ENCODE peak calls at places on chromosomes 4 and X, in eight cellular contexts. K, G, X, Q, W, Z, C and P are unnamed samples.

GRCh38 chrX:10832103-10832502 is 211.7 kb upstream of the MID1 start:
- DNase-seq in K (no peak), G (no peak), X (no peak), Q (no peak), W (no peak), Z (no peak), C (no peak), P (no peak)

GRCh38 chr4:128942547-128942946 is 133.0 kb downstream of the JADE1 start:
- DNase-seq in K (no peak), G (no peak), X (peak), Q (no peak), W (no peak), Z (no peak), C (no peak), P (no peak)

GRCh38 chrX:134206221-134206620 is 30.8 kb upstream of the CCDC160 start:
- DNase-seq in K (no peak), G (no peak), X (no peak), Q (no peak), W (no peak), Z (no peak), C (no peak), P (no peak)

GRCh38 chr4:3867403-3868100 is 101.4 kb downstream of the ADRA2C start:
- DNase-seq in K (no peak), G (no peak), X (no peak), Q (no peak), W (no peak), Z (no peak), C (no peak), P (no peak)

GRCh38 chrX:7316280-7316679 is 168.3 kb upstream of the PUDP start:
- DNase-seq in K (no peak), G (no peak), X (no peak), Q (no peak), W (no peak), Z (peak), C (no peak), P (no peak)

GRCh38 chr4:148814030-148814429 is 371.8 kb upstream of the NR3C2 start:
- DNase-seq in K (no peak), G (no peak), X (no peak), Q (peak), W (no peak), Z (peak), C (no peak), P (no peak)

GRCh38 chrX:134246282-134246681 is 9.3 kb downstream of the CCDC160 start:
- DNase-seq in K (no peak), G (no peak), X (peak), Q (no peak), W (no peak), Z (no peak), C (no peak), P (no peak)

GRCh38 chrX:140492360-140492994 is 12.4 kb downstream of the SOX3 start:
- DNase-seq in K (no peak), G (no peak), X (no peak), Q (no peak), W (no peak), Z (no peak), C (no peak), P (no peak)

GRCh38 chrX:109714340-109714958 is 18.6 kb downstream of the ACSL4 start:
- DNase-seq in K (peak), G (no peak), X (peak), Q (no peak), W (no peak), Z (peak), C (no peak), P (no peak)

GRCh38 chr4:98387345-98388017 is 126.3 kb downstream of the RAP1GDS1 start:
- DNase-seq in K (no peak), G (no peak), X (no peak), Q (no peak), W (no peak), Z (no peak), C (no peak), P (no peak)

GRCh38 chr4:87844476-87844875 is 11.7 kb downstream of the MEPE start:
- DNase-seq in K (no peak), G (no peak), X (peak), Q (no peak), W (no peak), Z (peak), C (no peak), P (no peak)

GRCh38 chr4:147101678-147102077 is 156.0 kb upstream of the TTC29 start:
- DNase-seq in K (peak), G (no peak), X (no peak), Q (no peak), W (no peak), Z (no peak), C (no peak), P (no peak)

GRCh38 chrX:103343105-103343504 is 13.1 kb downstream of the TCEAL7 start:
- DNase-seq in K (peak), G (no peak), X (peak), Q (peak), W (no peak), Z (peak), C (no peak), P (no peak)

GRCh38 chr4:4801013-4801412 is 58.5 kb upstream of the MSX1 start:
- DNase-seq in K (peak), G (no peak), X (peak), Q (no peak), W (no peak), Z (no peak), C (no peak), P (no peak)

GRCh38 chr4:95304898-95305297 is 243.9 kb downstream of the UNC5C start:
- DNase-seq in K (peak), G (peak), X (peak), Q (peak), W (no peak), Z (peak), C (no peak), P (no peak)

GRCh38 chrX:15947648-15948317 is 93.2 kb upstream of the AP1S2 start:
- DNase-seq in K (peak), G (no peak), X (peak), Q (peak), W (no peak), Z (peak), C (no peak), P (no peak)

GRCh38 chr4:75924309-75924708 is 16.5 kb downstream of the NAAA start:
- DNase-seq in K (no peak), G (no peak), X (no peak), Q (no peak), W (no peak), Z (no peak), C (no peak), P (no peak)

GRCh38 chr4:8404791-8405515 is 35.6 kb downstream of the ACOX3 start:
- DNase-seq in K (no peak), G (peak), X (no peak), Q (no peak), W (no peak), Z (no peak), C (no peak), P (no peak)

GRCh38 chrX:38675856-38676255 is 114.5 kb downstream of the TSPAN7 start:
- DNase-seq in K (no peak), G (no peak), X (no peak), Q (no peak), W (no peak), Z (no peak), C (no peak), P (no peak)

GRCh38 chr4:104879854-104880253 is 266.8 kb upstream of the TET2 start:
- DNase-seq in K (no peak), G (no peak), X (no peak), Q (no peak), W (no peak), Z (peak), C (no peak), P (no peak)

GRCh38 chrX:80576815-80577533 is 156.7 kb downstream of the TENT5D start:
- DNase-seq in K (no peak), G (no peak), X (no peak), Q (peak), W (no peak), Z (no peak), C (no peak), P (no peak)

GRCh38 chr4:2046031-2046961 is 12.8 kb upstream of the NAT8L start:
- DNase-seq in K (no peak), G (no peak), X (no peak), Q (no peak), W (no peak), Z (no peak), C (no peak), P (peak)

GRCh38 chrX:63350551-63350950 is 581 bp downstream of the SPIN4 start:
- DNase-seq in K (no peak), G (peak), X (no peak), Q (peak), W (peak), Z (peak), C (no peak), P (no peak)

GRCh38 chrX:1205681-1206611 is 6.5 kb downstream of the CRLF2 start:
- DNase-seq in K (peak), G (no peak), X (peak), Q (peak), W (no peak), Z (peak), C (no peak), P (no peak)

GRCh38 chr4:7397206-7398103 is 37.3 kb downstream of the PSAPL1 start:
- DNase-seq in K (peak), G (no peak), X (no peak), Q (no peak), W (peak), Z (peak), C (no peak), P (peak)

GRCh38 chrX:54824722-54825121 is 17.2 kb downstream of the MAGED2 start:
- DNase-seq in K (no peak), G (no peak), X (no peak), Q (no peak), W (no peak), Z (no peak), C (no peak), P (no peak)

GRCh38 chr4:82128355-82128754 is 245.4 kb downstream of the HNRNPD start:
- DNase-seq in K (no peak), G (no peak), X (no peak), Q (no peak), W (no peak), Z (no peak), C (no peak), P (no peak)

GRCh38 chr4:42313872-42314271 is 83.4 kb upstream of the SHISA3 start:
- DNase-seq in K (no peak), G (no peak), X (no peak), Q (no peak), W (no peak), Z (no peak), C (no peak), P (no peak)

GRCh38 chr4:37935026-37935425 is 25.2 kb upstream of the PTTG2 start:
- DNase-seq in K (no peak), G (no peak), X (no peak), Q (no peak), W (no peak), Z (no peak), C (no peak), P (no peak)

GRCh38 chr4:182179751-182180150 is 63.5 kb upstream of the TENM3 start:
- DNase-seq in K (no peak), G (no peak), X (peak), Q (no peak), W (no peak), Z (no peak), C (no peak), P (no peak)

GRCh38 chrX:129000797-129001196 is 522.5 kb downstream of the SMARCA1 start:
- DNase-seq in K (no peak), G (no peak), X (no peak), Q (no peak), W (no peak), Z (no peak), C (no peak), P (no peak)

GRCh38 chrX:123682182-123682581 is 50.7 kb downstream of the THOC2 start:
- DNase-seq in K (no peak), G (no peak), X (no peak), Q (no peak), W (no peak), Z (no peak), C (no peak), P (no peak)

GRCh38 chrX:12701625-12702024 is 89.6 kb upstream of the PRPS2 start:
- DNase-seq in K (peak), G (peak), X (peak), Q (peak), W (peak), Z (peak), C (peak), P (no peak)

GRCh38 chrX:12704706-12705105 is 86.5 kb upstream of the PRPS2 start:
- DNase-seq in K (no peak), G (no peak), X (no peak), Q (no peak), W (no peak), Z (no peak), C (no peak), P (no peak)

GRCh38 chrX:12700745-12701144 is 90.5 kb upstream of the PRPS2 start:
- DNase-seq in K (no peak), G (no peak), X (no peak), Q (no peak), W (no peak), Z (no peak), C (no peak), P (no peak)

DNA sequence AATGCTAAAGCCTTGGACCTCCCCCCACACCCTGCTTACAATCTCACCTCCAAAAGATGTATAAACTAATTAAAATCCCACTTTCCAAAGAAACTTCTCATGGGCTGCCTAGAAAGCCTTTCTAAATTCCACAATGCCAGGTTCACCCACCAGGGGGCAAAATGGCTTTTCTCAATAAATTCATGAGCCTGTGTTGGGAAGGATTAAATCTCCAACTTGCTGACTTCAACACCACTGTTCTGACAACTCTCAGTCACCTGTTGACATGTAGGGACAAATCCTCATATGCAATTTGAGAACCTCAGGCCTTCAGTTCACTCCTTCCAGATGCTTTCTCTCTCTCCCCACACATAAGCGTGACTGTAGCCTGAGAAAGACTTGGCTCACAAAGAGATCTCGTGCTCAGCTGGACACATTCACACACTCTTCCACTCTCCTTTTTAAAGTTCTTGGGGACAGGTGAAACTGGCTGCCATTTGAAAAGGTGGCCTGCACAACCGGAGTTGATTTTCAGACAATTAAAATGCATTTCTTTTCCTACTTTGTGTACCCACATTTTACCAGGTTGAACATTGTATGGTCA is 88.6 kb upstream of the PRPS2 start:
- DNase-seq in K (no peak), G (no peak), X (peak), Q (peak), W (no peak), Z (peak), C (no peak), P (no peak)
- TF ChIP-seq CTCF in K (peak), G (no peak), X (peak), Q (peak), W (no peak), Z (peak), C (peak), P (peak)

GRCh38 chr4:164945146-164945545 is 32.3 kb downstream of the TRIM61 start:
- DNase-seq in K (no peak), G (no peak), X (no peak), Q (no peak), W (no peak), Z (no peak), C (no peak), P (no peak)

GRCh38 chr4:164948943-164949342 is 28.5 kb downstream of the TRIM61 start:
- DNase-seq in K (no peak), G (no peak), X (no peak), Q (no peak), W (no peak), Z (no peak), C (no peak), P (no peak)

GRCh38 chr4:164952551-164952950 is 24.9 kb downstream of the TRIM61 start:
- DNase-seq in K (no peak), G (no peak), X (no peak), Q (no peak), W (no peak), Z (no peak), C (no peak), P (no peak)

GRCh38 chr4:164946810-164947209 is 30.6 kb downstream of the TRIM61 start:
- DNase-seq in K (no peak), G (no peak), X (no peak), Q (no peak), W (no peak), Z (no peak), C (no peak), P (no peak)

GRCh38 chr4:164949448-164950118 is 27.9 kb downstream of the TRIM61 start:
- DNase-seq in K (no peak), G (no peak), X (no peak), Q (no peak), W (no peak), Z (no peak), C (no peak), P (no peak)
- TF ChIP-seq CTCF in K (no peak), G (no peak), X (peak), Q (no peak), W (no peak), Z (peak), C (no peak), P (peak)

GRCh38 chr4:20359692-20360091 is 108.0 kb downstream of the SLIT2 start:
- DNase-seq in K (no peak), G (no peak), X (no peak), Q (no peak), W (no peak), Z (no peak), C (no peak), P (no peak)

GRCh38 chr4:20364969-20365368 is 113.3 kb downstream of the SLIT2 start:
- DNase-seq in K (no peak), G (no peak), X (no peak), Q (no peak), W (no peak), Z (no peak), C (no peak), P (no peak)

GRCh38 chr4:20358110-20358509 is 106.4 kb downstream of the SLIT2 start:
- DNase-seq in K (no peak), G (no peak), X (no peak), Q (no peak), W (no peak), Z (peak), C (no peak), P (no peak)

GRCh38 chr4:20367446-20367845 is 115.7 kb downstream of the SLIT2 start:
- DNase-seq in K (no peak), G (no peak), X (no peak), Q (no peak), W (no peak), Z (no peak), C (no peak), P (no peak)

GRCh38 chr4:20362148-20362547 is 110.4 kb downstream of the SLIT2 start:
- DNase-seq in K (no peak), G (no peak), X (no peak), Q (no peak), W (no peak), Z (no peak), C (no peak), P (no peak)
- TF ChIP-seq CTCF in K (no peak), G (no peak), X (no peak), Q (no peak), W (no peak), Z (no peak), C (no peak), P (no peak)

GRCh38 chrX:131752493-131753198 is 208.8 kb downstream of the OR13H1 start:
- DNase-seq in K (peak), G (peak), X (no peak), Q (no peak), W (no peak), Z (no peak), C (no peak), P (no peak)
- TF ChIP-seq CTCF in K (peak), G (no peak), X (no peak), Q (no peak), W (no peak), Z (no peak), C (peak), P (no peak)

GRCh38 chrX:138847930-138848329 is 136.4 kb upstream of the FGF13 start:
- DNase-seq in K (no peak), G (no peak), X (peak), Q (no peak), W (no peak), Z (peak), C (no peak), P (no peak)
- TF ChIP-seq CTCF in K (no peak), G (peak), X (no peak), Q (no peak), W (no peak), Z (peak), C (no peak), P (peak)

DNA sequence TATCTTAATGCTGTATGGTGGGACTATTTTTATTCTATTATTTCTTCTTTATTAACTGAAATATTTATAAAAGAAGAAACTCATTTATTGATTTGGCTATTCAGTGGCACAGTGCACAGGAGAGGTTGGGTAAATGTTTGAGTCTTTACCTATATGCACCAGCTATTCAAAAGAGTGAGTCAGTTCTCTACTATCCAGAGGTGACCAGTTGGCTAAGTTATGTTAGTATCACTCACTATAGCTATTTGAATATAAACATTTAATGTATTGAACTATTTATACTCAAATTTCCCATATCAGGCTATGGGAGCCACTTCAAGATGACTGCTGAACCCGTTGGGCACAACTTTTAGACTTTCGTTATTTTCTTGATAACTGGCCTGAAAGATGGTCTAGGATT is 106.1 kb upstream of the VEGFC start:
- DNase-seq in K (no peak), G (no peak), X (no peak), Q (no peak), W (no peak), Z (peak), C (no peak), P (no peak)
- TF ChIP-seq CTCF in K (no peak), G (no peak), X (no peak), Q (no peak), W (no peak), Z (no peak), C (no peak), P (no peak)